ENCODE peak calls at places on chromosomes 2 and 18, in five cellular contexts. S is activated T-helper 1 cell treated with anti-CD3 and anti-CD28 coated beads, Interleukin-12 subunit alpha, Interleukin-12 subunit beta, Interleukin-2, Interleukin-4 antibody, amounts not matched to agents 30 ng/mL and 10 ng/mL and 1 ng/mL, durations not matched to agents 14 hours and 24 hours and 36 hours; A is stimulated activated CD8-positive, alpha-beta memory T cell treated with anti-CD3 and anti-CD28 coated beads, Interleukin-4, amount 100 ng/mL, for 1 hour; V is adrenal gland; Y is transverse colon. R is an unnamed sample.

GRCh38 chr2:9812945-9813311 is 30.3 kb upstream of the TAF1B start:
- DNase-seq in Y (no peak), S (no peak), A (no peak), V (no peak), R (no peak)

GRCh38 chr2:160674076-160674630 is 180.5 kb upstream of the RBMS1 start:
- DNase-seq in S (no peak), Y (no peak), V (no peak), A (no peak), R (no peak)

GRCh38 chr2:218360453-218360852 is 3.8 kb downstream of the CATIP start:
- DNase-seq in S (no peak), Y (no peak), A (no peak), V (peak), R (no peak)

GRCh38 chr2:157420771-157421323 is 23.0 kb downstream of the CYTIP start:
- DNase-seq in S (no peak), A (no peak), Y (no peak), V (no peak), R (no peak)

GRCh38 chr2:156892449-156893335 is 364.8 kb upstream of the GALNT5 start:
- DNase-seq in A (no peak), S (no peak), Y (no peak), V (no peak), R (peak)

GRCh38 chr2:130342020-130342532 is 621 bp upstream of the IMP4 start:
- DNase-seq in S (peak), Y (peak), A (peak), V (peak), R (peak)

GRCh38 chr2:239502430-239503221 is 101.8 kb upstream of the HDAC4 start:
- DNase-seq in S (no peak), V (no peak), A (no peak), Y (no peak), R (no peak)

GRCh38 chr2:217851191-217852020 is 151.4 kb downstream of the TNS1 start:
- DNase-seq in Y (peak), A (no peak), V (peak), S (no peak), R (no peak)

GRCh38 chr2:103401621-103402020 is 639.8 kb downstream of the TMEM182 start:
- DNase-seq in Y (no peak), V (no peak), S (no peak), A (no peak), R (peak)

GRCh38 chr2:134367915-134368911 is 114.3 kb downstream of the MGAT5 start:
- DNase-seq in V (no peak), A (no peak), S (no peak), Y (no peak), R (no peak)

GRCh38 chr2:241949736-241950412 is 80.3 kb downstream of the RTP5 start:
- DNase-seq in V (no peak), S (no peak), Y (no peak), A (no peak), R (no peak)

GRCh38 chr2:88110830-88111229 is 17.0 kb downstream of the FABP1 start:
- DNase-seq in Y (no peak), V (no peak), S (no peak), A (no peak), R (no peak)

GRCh38 chr2:10305715-10306114 is 3.0 kb downstream of the HPCAL1 start:
- DNase-seq in S (no peak), V (peak), Y (peak), A (no peak), R (no peak)

GRCh38 chr2:238009563-238009962 is 42.7 kb downstream of the UBE2F start:
- DNase-seq in S (no peak), V (no peak), Y (no peak), A (no peak), R (no peak)

GRCh38 chr2:128384446-128384845 is 65.8 kb upstream of the HS6ST1 start:
- DNase-seq in V (no peak), A (no peak), S (no peak), Y (no peak), R (no peak)

GRCh38 chr18:70181015-70181414 is 24.5 kb downstream of the RTTN start:
- DNase-seq in S (no peak), Y (no peak), A (no peak), V (no peak), R (no peak)

GRCh38 chr2:20052872-20053281 is 1.4 kb upstream of the LAPTM4A start:
- DNase-seq in Y (peak), A (no peak), S (no peak), V (peak), R (no peak)

GRCh38 chr18:77084757-77085035 is 47.9 kb downstream of the MBP start:
- DNase-seq in S (no peak), Y (no peak), A (no peak), V (no peak), R (no peak)

GRCh38 chr18:43720036-43720435 is 442.7 kb upstream of the SYT4 start:
- DNase-seq in S (no peak), Y (no peak), A (no peak), V (no peak), R (no peak)

GRCh38 chr2:38740851-38741541 is 10.2 kb downstream of the SRSF7 start:
- DNase-seq in S (no peak), V (no peak), A (no peak), Y (no peak), R (peak)

GRCh38 chr18:55382277-55382805 is 205.7 kb downstream of the TCF4 start:
- DNase-seq in V (no peak), S (no peak), Y (no peak), A (no peak), R (no peak)

GRCh38 chr2:76295762-76296161 is 585.0 kb upstream of the GCFC2 start:
- DNase-seq in Y (no peak), V (no peak), A (no peak), S (no peak), R (no peak)

GRCh38 chr2:136381722-136382633 is 264.0 kb upstream of the CXCR4 start:
- DNase-seq in V (no peak), Y (peak), A (peak), S (peak), R (no peak)

GRCh38 chr18:5738561-5738960 is 156.8 kb downstream of the TMEM200C start:
- DNase-seq in A (no peak), V (peak), S (no peak), Y (no peak), R (no peak)

GRCh38 chr2:174683392-174683759 is 80.9 kb downstream of the CHRNA1 start:
- DNase-seq in V (no peak), Y (no peak), A (no peak), S (no peak), R (no peak)

GRCh38 chr2:141329949-141330348 is 800.9 kb downstream of the LRP1B start:
- DNase-seq in A (no peak), V (no peak), S (no peak), Y (no peak), R (no peak)

GRCh38 chr2:39531220-39531777 is 94.2 kb upstream of the MAP4K3 start:
- DNase-seq in S (no peak), Y (no peak), V (no peak), A (no peak), R (no peak)

GRCh38 chr2:164314148-164314547 is 307.1 kb downstream of the GRB14 start:
- DNase-seq in Y (no peak), V (peak), S (no peak), A (no peak), R (peak)

GRCh38 chr18:78448106-78448505 is 531.5 kb upstream of the SALL3 start:
- DNase-seq in S (no peak), Y (no peak), V (no peak), A (no peak), R (no peak)

GRCh38 chr2:201414099-201415023 is 36.9 kb downstream of the TRAK2 start:
- DNase-seq in V (no peak), S (no peak), Y (no peak), A (no peak), R (no peak)

GRCh38 chr2:209422191-209422754 is 1.6 kb upstream of the MAP2 start:
- DNase-seq in S (no peak), A (no peak), Y (no peak), V (no peak), R (no peak)

GRCh38 chr2:24199968-24200590 is 25.2 kb downstream of the FAM228A start:
- DNase-seq in Y (no peak), A (no peak), V (no peak), S (no peak), R (no peak)

GRCh38 chr18:74654637-74655036 is 57.0 kb downstream of the ZNF407 start:
- DNase-seq in A (no peak), Y (no peak), V (no peak), S (no peak), R (peak)

GRCh38 chr2:11903085-11903484 is 156.7 kb downstream of the LPIN1 start:
- DNase-seq in V (peak), A (no peak), Y (no peak), S (no peak), R (no peak)

GRCh38 chr18:30385684-30386083 is 656.9 kb downstream of the DSC3 start:
- DNase-seq in V (no peak), Y (no peak), A (no peak), S (no peak), R (no peak)

GRCh38 chr2:97011977-97012569 is 25.7 kb upstream of the FAM178B start:
- DNase-seq in V (peak), S (peak), Y (no peak), A (no peak), R (peak)